ENCODE peak calls at places on chromosome 21, in eight cellular contexts. A, P, U, S, Y, N, M and X are unnamed samples. For H3K4me1, the result is how much of the 10 kb centered on the place peaks cover.

GRCh38 chr21:39705849-39706248 is 39.1 kb upstream of the IGSF5 start:
- DNase-seq in N (no peak), S (peak), U (no peak), P (no peak), M (no peak), Y (no peak), A (no peak), X (no peak)

GRCh38 chr21:34553199-34553952 is 41.4 kb upstream of the KCNE1 start:
- DNase-seq in S (peak), M (no peak), U (no peak), P (no peak), N (no peak), A (no peak), Y (no peak), X (no peak)

GRCh38 chr21:28253378-28253777 is 739.3 kb downstream of the LTN1 start:
- DNase-seq in P (no peak), S (peak), M (no peak), N (no peak), A (no peak), U (no peak), Y (no peak), X (no peak)

GRCh38 chr21:16124397-16125130 is 394.8 kb downstream of the USP25 start:
- DNase-seq in M (no peak), P (no peak), U (peak), N (no peak), A (no peak), Y (no peak), S (peak), X (no peak)

GRCh38 chr21:23607782-23608181 is 1999.5 kb downstream of the MRPL39 start:
- DNase-seq in P (no peak), S (no peak), U (no peak), M (no peak), N (no peak), A (no peak), Y (no peak), X (no peak)

GRCh38 chr21:39050839-39051560 is 132.3 kb downstream of the PSMG1 start:
- DNase-seq in U (no peak), P (no peak), S (no peak), Y (no peak), M (no peak), N (no peak), A (no peak), X (no peak)

GRCh38 chr21:26077523-26077922 is 93.0 kb downstream of the APP start:
- DNase-seq in U (no peak), A (no peak), S (peak), P (no peak), M (no peak), Y (no peak), N (no peak), X (peak)

GRCh38 chr21:44337941-44338895 is 972 bp downstream of the CFAP410 start:
- DNase-seq in N (peak), S (peak), P (peak), M (peak), U (peak), A (peak), Y (peak), X (peak)

GRCh38 chr21:16855164-16855667 is 657.6 kb upstream of the CXADR start:
- DNase-seq in M (no peak), A (no peak), U (no peak), Y (no peak), N (no peak), S (no peak), P (no peak), X (no peak)

GRCh38 chr21:43731891-43732711 is 13.2 kb downstream of the PDXK start:
- DNase-seq in M (no peak), P (no peak), N (no peak), S (peak), Y (no peak), A (no peak), U (no peak), X (no peak)

GRCh38 chr21:38439957-38440356 is 58.3 kb downstream of the ERG start:
- DNase-seq in P (no peak), N (no peak), A (no peak), U (no peak), S (no peak), Y (no peak), M (no peak), X (no peak)

GRCh38 chr21:37220433-37220980 is 46.6 kb downstream of the VPS26C start:
- DNase-seq in U (no peak), M (no peak), Y (no peak), A (no peak), S (peak), P (peak), N (peak), X (no peak)

GRCh38 chr21:27536319-27536718 is 569.4 kb upstream of the ADAMTS5 start:
- DNase-seq in U (no peak), A (no peak), P (no peak), N (no peak), S (peak), Y (no peak), M (no peak), X (no peak)

GRCh38 chr21:38788275-38788911 is 17.3 kb upstream of the ETS2 start:
- DNase-seq in S (no peak), M (no peak), Y (no peak), A (no peak), N (no peak), U (no peak), P (no peak), X (no peak)

GRCh38 chr21:15005391-15005790 is 59.4 kb downstream of the NRIP1 start:
- DNase-seq in M (no peak), P (peak), U (peak), N (no peak), S (peak), Y (peak), A (no peak), X (no peak)

GRCh38 chr21:37606549-37606948 is 240.0 kb downstream of the DYRK1A start:
- DNase-seq in U (no peak), A (no peak), M (no peak), N (no peak), P (no peak), Y (no peak), S (no peak), X (no peak)

DNA sequence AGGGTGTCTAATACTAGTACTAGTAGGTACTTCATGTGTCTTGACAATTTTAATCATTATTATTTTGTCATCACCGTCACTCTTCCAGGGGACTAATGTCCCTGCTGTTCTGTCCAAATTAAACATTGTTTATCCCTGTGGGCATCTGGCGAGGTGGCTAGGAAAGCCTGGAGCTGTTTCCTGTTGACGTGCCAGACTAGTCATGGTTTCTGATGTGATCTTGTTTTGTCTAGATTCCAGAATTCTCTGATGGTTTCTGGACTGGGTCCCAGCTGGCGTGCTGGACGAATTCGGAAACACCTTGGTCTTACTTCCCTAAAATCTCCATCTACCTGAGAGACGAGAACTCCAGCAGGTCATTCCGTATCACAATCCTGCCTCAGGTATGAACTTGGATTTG is 66.1 kb upstream of the FAM3B start:
- DNase-seq in A (no peak), U (no peak), M (no peak), S (peak), N (peak), Y (no peak), P (no peak), X (no peak)
- H3K27ac ChIP-seq in A (no peak), U (peak), M (no peak), S (peak), N (no peak), Y (no peak), P (no peak), X (no peak)

DNA sequence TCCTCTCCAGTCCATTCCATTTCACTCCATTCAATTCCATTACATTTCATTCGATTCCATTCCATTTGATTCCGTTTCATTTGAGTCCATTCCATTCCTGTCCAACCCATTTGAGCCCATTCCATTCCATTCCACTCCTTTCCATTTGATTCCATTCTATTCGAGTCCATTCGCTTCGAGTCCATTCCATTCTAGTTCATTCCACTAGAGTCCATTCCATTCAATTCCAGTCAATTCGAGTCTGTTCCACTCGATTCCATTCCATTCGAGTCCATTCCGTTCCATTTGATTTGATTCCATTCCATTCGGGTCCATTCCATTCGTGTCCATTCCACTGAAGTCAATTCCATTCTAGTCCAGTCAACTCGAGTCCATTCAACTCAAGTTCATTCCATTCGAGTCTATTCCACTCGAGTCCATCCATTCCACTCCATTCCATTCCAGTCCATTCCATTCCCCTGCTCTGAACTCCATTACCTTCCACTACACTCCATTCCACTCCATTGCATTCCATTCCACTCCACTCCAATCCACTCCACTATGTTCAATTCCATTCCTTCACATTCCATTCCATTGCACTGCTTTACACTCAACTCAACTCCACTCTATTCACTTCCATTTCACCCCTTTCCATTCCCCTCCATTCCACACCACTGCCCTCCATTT is 2569.4 kb upstream of the TPTE start:
- DNase-seq in A (no peak), P (no peak), U (no peak), Y (no peak), M (no peak), N (no peak), S (no peak), X (no peak)
- H3K4me3 ChIP-seq in A (no peak), P (no peak), U (no peak), Y (no peak), M (no peak), N (no peak), S (no peak), X (no peak)

DNA sequence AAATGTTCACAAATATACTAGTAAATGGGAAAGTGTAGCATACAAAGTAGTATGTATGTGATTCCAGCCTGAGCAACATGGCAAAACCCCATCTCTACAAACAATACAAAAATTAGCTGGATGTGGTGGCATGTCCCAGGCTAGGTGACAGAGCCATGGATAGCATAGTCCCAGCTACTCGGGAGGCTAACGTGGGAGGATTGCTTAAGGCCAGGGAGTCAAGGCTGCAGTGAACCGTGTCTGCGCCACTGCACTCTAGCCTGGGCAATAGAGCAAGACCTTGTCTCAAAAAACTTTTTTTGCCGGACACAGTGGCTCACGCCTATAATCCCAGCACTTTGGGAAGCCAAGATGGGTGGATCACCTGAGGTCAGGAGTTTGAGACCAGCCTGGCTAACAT is 67.9 kb downstream of the EVA1C start:
- DNase-seq in U (no peak), P (no peak), M (no peak), Y (no peak), N (no peak), A (no peak), S (no peak), X (no peak)
- H3K4me1 ChIP-seq in U (under half), P (under half), M (under half), Y (under half), N (under half), A (under half), S (under half), X (under half)

GRCh38 chr21:36096398-36097290 is 26.8 kb downstream of the CBR1 start:
- DNase-seq in M (no peak), N (no peak), U (no peak), A (no peak), P (no peak), Y (no peak), S (no peak), X (no peak)
- H3K27ac ChIP-seq in M (no peak), N (no peak), U (no peak), A (no peak), P (no peak), Y (no peak), S (no peak), X (no peak)

DNA sequence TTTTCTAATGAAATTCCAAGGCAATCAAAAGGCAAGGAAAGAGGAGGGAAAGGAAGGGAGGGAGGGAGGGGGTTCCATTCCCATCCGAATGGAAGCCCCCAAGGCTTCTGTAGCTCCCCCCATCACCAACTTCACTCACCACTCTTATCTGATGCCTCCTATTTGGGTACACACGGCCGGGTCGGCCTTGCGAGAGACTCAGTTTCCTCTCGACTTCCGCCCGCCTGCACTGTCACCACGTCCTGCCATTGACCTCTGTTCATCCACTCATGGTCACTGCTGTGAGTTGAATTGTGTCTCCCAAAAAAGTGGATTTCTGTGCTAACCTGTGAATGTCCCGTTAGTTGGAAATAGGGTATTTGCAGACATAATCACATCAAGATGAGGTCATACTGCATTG is 11.2 kb downstream of the PDE9A start:
- DNase-seq in S (no peak), M (no peak), P (no peak), Y (no peak), U (no peak), N (no peak), A (no peak), X (no peak)
- H3K4me3 ChIP-seq in S (no peak), M (no peak), P (no peak), Y (no peak), U (no peak), N (no peak), A (no peak), X (no peak)

GRCh38 chr21:45341261-45341660 is 53.6 kb upstream of the POFUT2 start:
- DNase-seq in P (no peak), U (no peak), Y (no peak), N (no peak), S (no peak), A (no peak), M (peak), X (no peak)
- H3K4me1 ChIP-seq in P (under half), U (under half), Y (under half), N (under half), S (under half), A (under half), M (under half), X (under half)

GRCh38 chr21:46226146-46226545 is 2.4 kb downstream of the LSS start:
- DNase-seq in M (no peak), N (no peak), S (no peak), Y (no peak), P (no peak), A (no peak), U (no peak), X (no peak)

GRCh38 chr21:46228345-46229051 is at the start of gene LSS:
- DNase-seq in Y (peak), A (peak), N (peak), S (peak), U (peak), M (peak), P (peak), X (peak)

GRCh38 chr21:46229133-46229922 is 754 bp upstream of the LSS start:
- DNase-seq in S (no peak), N (peak), Y (peak), U (peak), P (no peak), A (no peak), M (peak), X (peak)

GRCh38 chr21:46227811-46228344 is 696 bp downstream of the LSS start:
- DNase-seq in A (no peak), N (no peak), S (no peak), U (no peak), P (no peak), M (peak), Y (no peak), X (no peak)

GRCh38 chr21:46226920-46227599 is 1.5 kb downstream of the LSS start:
- DNase-seq in N (no peak), U (no peak), S (peak), M (no peak), P (no peak), Y (no peak), A (no peak), X (no peak)
- H3K27ac ChIP-seq in N (no peak), U (peak), S (peak), M (peak), P (no peak), Y (no peak), A (peak), X (no peak)

DNA sequence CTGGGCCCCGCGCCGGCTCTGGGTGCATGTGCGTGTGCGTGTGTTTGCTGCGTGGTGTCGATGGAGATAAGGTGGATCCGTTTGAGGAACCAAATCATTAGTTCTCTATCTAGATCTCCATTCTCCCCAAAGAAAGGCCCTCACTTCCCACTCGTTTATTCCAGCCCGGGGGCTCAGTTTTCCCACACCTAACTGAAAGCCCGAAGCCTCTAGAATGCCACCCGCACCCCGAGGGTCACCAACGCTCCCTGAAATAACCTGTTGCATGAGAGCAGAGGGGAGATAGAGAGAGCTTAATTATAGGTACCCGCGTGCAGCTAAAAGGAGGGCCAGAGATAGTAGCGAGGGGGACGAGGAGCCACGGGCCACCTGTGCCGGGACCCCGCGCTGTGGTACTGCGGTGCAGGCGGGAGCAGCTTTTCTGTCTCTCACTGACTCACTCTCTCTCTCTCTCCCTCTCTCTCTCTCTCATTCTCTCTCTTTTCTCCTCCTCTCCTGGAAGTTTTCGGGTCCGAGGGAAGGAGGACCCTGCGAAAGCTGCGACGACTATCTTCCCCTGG is 644 bp downstream of the OLIG2 start:
- DNase-seq in Y (no peak), N (no peak), U (no peak), M (peak), S (no peak), P (no peak), A (no peak), X (no peak)
- H3K4me3 ChIP-seq in Y (no peak), N (no peak), U (no peak), M (no peak), S (no peak), P (no peak), A (no peak), X (no peak)